ENCODE peak calls at places on chromosomes 4 and X, in four cellular contexts. W is stomach, R is SK-N-SH, V is ovary. E is an unnamed sample. For H3K4me1, the result is how much of the 10 kb centered on the place peaks cover.

GRCh38 chrX:41334866-41335589 is 1.1 kb downstream of the DDX3X start:
- DNase-seq in W (peak), V (peak), R (peak), E (peak)

GRCh38 chrX:120358687-120359086 is 3.2 kb upstream of the ATP1B4 start:
- DNase-seq in R (no peak), V (no peak), W (no peak), E (no peak)

GRCh38 chr4:57172065-57172464 is 61.9 kb upstream of the IGFBP7 start:
- DNase-seq in V (no peak), R (no peak), W (no peak), E (no peak)

GRCh38 chrX:107135076-107135964 is 16.7 kb upstream of the RBM41 start:
- DNase-seq in R (no peak), W (no peak), V (no peak), E (no peak)

GRCh38 chr4:184807797-184808718 is 17.7 kb downstream of the ACSL1 start:
- DNase-seq in R (no peak), V (no peak), W (peak), E (no peak)

GRCh38 chrX:108399427-108400165 is 38.6 kb downstream of the COL4A6 start:
- DNase-seq in W (no peak), V (no peak), R (no peak), E (no peak)

GRCh38 chr4:183936047-183936446 is 30.9 kb downstream of the STOX2 start:
- DNase-seq in W (no peak), R (no peak), V (no peak), E (no peak)

GRCh38 chrX:13876652-13877051 is 59.8 kb upstream of the GPM6B start:
- DNase-seq in V (no peak), W (no peak), R (no peak), E (no peak)

GRCh38 chrX:150162141-150162540 is 201.0 kb upstream of the MAMLD1 start:
- DNase-seq in W (no peak), R (no peak), V (no peak), E (no peak)

GRCh38 chrX:47483310-47484268 is 567 bp upstream of the ZNF41 start:
- DNase-seq in W (no peak), R (peak), V (peak), E (peak)

GRCh38 chr4:26692014-26692726 is 108.3 kb downstream of the TBC1D19 start:
- DNase-seq in V (no peak), R (no peak), W (no peak), E (no peak)

GRCh38 chrX:53093748-53094583 is at the start of gene KANTR:
- DNase-seq in R (peak), W (peak), V (peak), E (peak)

GRCh38 chr4:183602444-183603102 is 56.4 kb downstream of the RWDD4 start:
- DNase-seq in V (no peak), W (no peak), R (no peak), E (no peak)

GRCh38 chr4:2925931-2926860 is 37.0 kb downstream of the NOP14 start:
- DNase-seq in W (peak), R (no peak), V (no peak), E (no peak)

GRCh38 chr4:177220376-177220775 is 89.3 kb upstream of the NEIL3 start:
- DNase-seq in W (no peak), V (no peak), R (no peak), E (no peak)

GRCh38 chr4:186651624-186652023 is 72.0 kb downstream of the FAT1 start:
- DNase-seq in V (no peak), R (no peak), W (peak), E (peak)

GRCh38 chr4:21596521-21596920 is 352.1 kb downstream of the KCNIP4 start:
- DNase-seq in R (no peak), V (no peak), W (no peak), E (no peak)

GRCh38 chrX:148382983-148383382 is 117.4 kb upstream of the AFF2 start:
- DNase-seq in V (no peak), R (no peak), W (no peak), E (no peak)

GRCh38 chr4:163233321-163233720 is 66.6 kb upstream of the NAF1 start:
- DNase-seq in R (no peak), W (no peak), V (no peak), E (no peak)

GRCh38 chr4:112673076-112673475 is 36.1 kb downstream of the LARP7 start:
- DNase-seq in V (no peak), W (no peak), R (no peak), E (no peak)

GRCh38 chr4:102317459-102317858 is 27.8 kb downstream of the SLC39A8 start:
- DNase-seq in R (no peak), V (no peak), W (no peak), E (no peak)

GRCh38 chrX:10282490-10282889 is 125.7 kb downstream of the CLCN4 start:
- DNase-seq in W (no peak), V (no peak), R (no peak), E (no peak)

GRCh38 chr4:159428293-159428692 is 325.4 kb downstream of the RAPGEF2 start:
- DNase-seq in W (no peak), R (no peak), V (no peak), E (no peak)

GRCh38 chr4:139576219-139576618 is 20.2 kb upstream of the SETD7 start:
- DNase-seq in R (no peak), V (no peak), W (no peak), E (no peak)

DNA sequence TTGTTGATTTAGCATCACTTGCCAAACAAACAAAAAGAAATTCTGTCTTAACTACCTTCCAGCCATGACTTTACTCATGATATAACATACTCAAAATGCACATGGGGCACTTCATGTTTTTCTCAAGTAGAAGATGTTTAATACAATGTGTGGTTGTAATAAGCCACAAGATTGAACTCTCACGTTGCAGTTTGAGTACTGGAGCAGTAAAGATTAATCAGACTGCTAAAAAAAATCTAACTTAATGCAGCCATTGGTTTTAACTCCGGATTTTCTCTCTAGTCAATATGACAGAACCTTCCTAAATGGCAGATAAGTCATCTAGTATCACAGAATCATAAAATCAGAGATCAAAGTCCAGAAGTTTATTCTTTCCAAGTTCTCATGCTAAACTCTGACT is 117.9 kb downstream of the SH3KBP1 start:
- DNase-seq in R (no peak), V (no peak), W (no peak), E (no peak)
- H3K4me1 ChIP-seq in R (under half), V (under half), W (under half), E (under half)

GRCh38 chr4:118352843-118353373 is at the start of gene PRSS12:
- DNase-seq in V (peak), W (peak), R (peak), E (peak)
- TF ChIP-seq EP300 in V (no peak), W (no peak), R (no peak), E (no peak)

GRCh38 chr4:48633657-48634056 is 143.6 kb downstream of the ZAR1 start:
- DNase-seq in R (no peak), W (no peak), V (no peak), E (no peak)
- H3K27ac ChIP-seq in R (no peak), W (no peak), V (no peak), E (no peak)

GRCh38 chr4:88614058-88614457 is 21.8 kb downstream of the HERC3 start:
- DNase-seq in R (no peak), V (no peak), W (no peak), E (no peak)

GRCh38 chr4:88610771-88611170 is 18.5 kb downstream of the HERC3 start:
- DNase-seq in W (no peak), V (peak), R (no peak), E (peak)

GRCh38 chr4:88616275-88616996 is 24.2 kb downstream of the HERC3 start:
- DNase-seq in W (no peak), V (no peak), R (no peak), E (no peak)

GRCh38 chr4:88609387-88609786 is 17.1 kb downstream of the HERC3 start:
- DNase-seq in V (no peak), W (no peak), R (no peak), E (no peak)

DNA sequence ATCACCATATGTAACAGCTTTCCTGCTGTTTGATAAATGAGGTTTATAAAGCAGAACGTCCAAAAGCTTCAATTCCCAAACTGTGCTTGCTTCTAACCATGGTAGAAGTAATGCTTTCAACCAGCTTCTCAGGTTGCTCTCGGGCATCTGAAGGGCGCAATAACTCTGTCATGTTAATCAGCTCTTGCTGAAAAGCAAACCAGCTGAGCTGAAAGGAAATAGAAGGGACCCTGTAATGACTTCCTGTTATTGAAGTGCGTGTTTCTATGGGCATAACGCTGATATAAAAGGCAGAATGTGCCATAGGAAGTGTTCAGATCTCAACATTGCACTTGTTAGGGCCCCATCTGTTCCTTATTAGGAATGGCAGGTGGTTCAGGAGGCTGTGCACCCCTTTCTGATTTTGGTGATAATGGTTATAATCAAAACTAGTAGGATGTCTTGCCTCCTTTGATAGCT is 21.2 kb downstream of the HERC3 start:
- DNase-seq in W (no peak), V (no peak), R (no peak), E (no peak)
- H3K4me1 ChIP-seq in W (under half), V (under half), R (under half), E (half or more)

GRCh38 chr4:86927843-86928395 is 6.9 kb upstream of the AFF1 start:
- DNase-seq in W (no peak), R (no peak), V (peak), E (peak)

GRCh38 chr4:86928400-86929255 is 6.2 kb upstream of the AFF1 start:
- DNase-seq in W (no peak), V (no peak), R (no peak), E (no peak)

GRCh38 chr4:86926428-86927086 is 8.3 kb upstream of the AFF1 start:
- DNase-seq in V (no peak), W (no peak), R (no peak), E (no peak)

GRCh38 chr4:86921608-86922252 is 13.1 kb upstream of the AFF1 start:
- DNase-seq in W (no peak), R (no peak), V (no peak), E (no peak)

DNA sequence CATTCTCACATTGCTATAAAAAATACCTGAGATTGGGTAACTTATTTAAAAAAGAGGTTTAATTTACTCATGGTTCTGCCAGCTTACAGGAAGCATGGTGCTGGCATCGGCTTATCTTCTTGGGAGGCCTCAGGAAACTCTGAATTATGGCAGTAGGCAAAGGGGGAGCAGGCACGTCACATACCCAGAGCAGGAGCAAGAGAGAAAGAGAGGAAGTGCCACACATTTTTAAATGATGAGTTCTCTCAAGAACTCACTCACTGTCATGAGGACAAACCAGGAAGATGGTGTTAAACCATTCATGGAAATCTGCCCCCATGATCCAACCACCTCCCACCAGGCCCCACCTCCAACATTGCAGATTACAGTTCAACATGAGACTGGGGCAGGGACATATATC is 10.0 kb upstream of the AFF1 start:
- DNase-seq in W (no peak), R (no peak), V (no peak), E (no peak)
- TF ChIP-seq EP300 in W (no peak), R (no peak), V (no peak), E (no peak)

DNA sequence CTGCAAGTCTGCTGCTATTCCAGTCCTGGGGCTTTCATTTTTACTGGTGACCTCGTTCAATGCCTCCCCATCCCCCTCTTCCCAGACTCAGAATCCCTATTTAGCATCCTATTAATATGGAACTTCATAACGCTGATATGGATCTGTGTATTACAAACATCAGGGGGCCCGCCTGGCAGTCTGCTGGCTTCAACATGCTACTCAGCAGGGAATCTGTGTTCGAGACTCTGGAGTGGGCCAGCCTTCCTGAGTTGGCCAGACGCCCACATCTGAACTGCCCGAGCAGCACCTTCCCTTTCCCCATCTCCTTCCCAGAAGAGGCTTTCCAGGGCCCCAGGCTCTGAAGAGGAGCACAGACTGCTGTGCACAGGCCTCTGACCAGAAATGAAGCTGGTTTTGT is 173.9 kb upstream of the PPARGC1A start:
- DNase-seq in R (peak), W (no peak), V (no peak), E (no peak)
- H3K27ac ChIP-seq in R (no peak), W (no peak), V (no peak), E (no peak)

GRCh38 chr4:40306203-40306602 is 28.9 kb upstream of the CHRNA9 start:
- DNase-seq in R (no peak), W (no peak), V (no peak), E (peak)

GRCh38 chr4:40308528-40309122 is 26.5 kb upstream of the CHRNA9 start:
- DNase-seq in V (no peak), W (no peak), R (no peak), E (no peak)

GRCh38 chr4:40305329-40306193 is 29.6 kb upstream of the CHRNA9 start:
- DNase-seq in W (no peak), V (no peak), R (no peak), E (peak)

GRCh38 chr4:40307627-40308497 is 27.3 kb upstream of the CHRNA9 start:
- DNase-seq in W (peak), V (no peak), R (no peak), E (peak)

GRCh38 chr4:40306991-40307390 is 28.1 kb upstream of the CHRNA9 start:
- DNase-seq in V (no peak), W (no peak), R (no peak), E (peak)
- H3K4me1 ChIP-seq in V (under half), W (under half), R (under half), E (under half)

GRCh38 chr4:109877400-109877799 is 29.5 kb downstream of the LRIT3 start:
- DNase-seq in W (no peak), R (no peak), V (no peak), E (no peak)
- TF ChIP-seq EP300 in W (no peak), R (no peak), V (no peak), E (no peak)